ENCODE peak calls at places on chromosomes 3 and 15, in nine cellular contexts. L is SHP77; D is stimulated activated CD4-positive, alpha-beta T cell treated with anti-CD3 and anti-CD28 coated beads, Interleukin-4, amount 100 ng/mL, for 1 hour; G is osteocyte; W is substantia nigra; X is activated naive CD8-positive, alpha-beta T cell treated with anti-CD3 and anti-CD28 coated beads, Interleukin-2, amount 50 U/mL, for 24 hours; U is NCI-H2171 treated with DMSO at 0.1 percent for 48 hours; V is astrocyte of the spinal cord; B is ELR. N is an unnamed sample.

GRCh38 chr15:82186748-82187415 is 75.7 kb downstream of the EFL1 start:
- DNase-seq in U (no peak), G (no peak), X (no peak), B (no peak), V (no peak), W (no peak), D (no peak), L (no peak), N (no peak)

GRCh38 chr3:61250784-61251173 is 473 bp downstream of the FHIT start:
- DNase-seq in D (peak), G (no peak), U (peak), L (peak), W (no peak), B (peak), V (no peak), X (peak), N (peak)

GRCh38 chr3:27659279-27660021 is 62.7 kb downstream of the EOMES start:
- DNase-seq in L (no peak), X (peak), B (peak), G (no peak), W (peak), U (peak), D (peak), V (peak), N (no peak)

GRCh38 chr3:52534281-52535183 is 875 bp upstream of the NT5DC2 start:
- DNase-seq in U (no peak), G (peak), L (peak), X (no peak), V (peak), D (no peak), B (peak), W (no peak), N (no peak)

GRCh38 chr3:69407908-69408307 is 22.0 kb upstream of the FRMD4B start:
- DNase-seq in X (no peak), G (no peak), W (no peak), B (no peak), D (no peak), V (no peak), U (no peak), L (no peak), N (no peak)

GRCh38 chr3:117355566-117355965 is 646.0 kb downstream of the TUSC7 start:
- DNase-seq in B (peak), G (no peak), X (no peak), U (no peak), W (peak), D (no peak), L (peak), V (no peak), N (no peak)

GRCh38 chr3:157335677-157336076 is 101.0 kb upstream of the PTX3 start:
- DNase-seq in U (no peak), W (peak), G (no peak), V (peak), X (no peak), L (no peak), B (peak), D (no peak), N (peak)

GRCh38 chr15:55344206-55344605 is 25.2 kb downstream of the PIGB start:
- DNase-seq in U (no peak), X (no peak), L (no peak), V (no peak), B (no peak), D (no peak), G (no peak), W (no peak), N (no peak)

GRCh38 chr3:133742351-133743091 is 3.7 kb upstream of the TF start:
- DNase-seq in D (no peak), L (peak), G (no peak), X (no peak), U (no peak), W (peak), B (no peak), V (peak), N (peak)

GRCh38 chr3:63809607-63810006 is 9.5 kb upstream of the C3orf49 start:
- DNase-seq in L (no peak), W (no peak), G (no peak), D (no peak), B (peak), U (no peak), X (no peak), V (peak), N (no peak)

GRCh38 chr3:72818915-72819314 is 29.3 kb downstream of the SHQ1 start:
- DNase-seq in V (peak), D (no peak), L (no peak), X (no peak), B (peak), G (no peak), W (no peak), U (no peak), N (no peak)

GRCh38 chr3:111493276-111493675 is 48.7 kb upstream of the CD96 start:
- DNase-seq in L (no peak), G (no peak), W (no peak), B (no peak), X (no peak), V (no peak), U (no peak), D (no peak), N (no peak)

GRCh38 chr15:44286814-44287555 is 1.5 kb upstream of the GOLM2 start:
- DNase-seq in L (no peak), D (no peak), G (no peak), U (peak), V (no peak), W (no peak), B (peak), X (no peak), N (no peak)

GRCh38 chr3:143040264-143040879 is 39.0 kb downstream of the U2SURP start:
- DNase-seq in G (no peak), W (no peak), V (peak), L (no peak), U (peak), B (peak), D (no peak), X (no peak), N (no peak)

GRCh38 chr3:89025185-89025584 is 82.2 kb upstream of the EPHA3 start:
- DNase-seq in U (no peak), W (no peak), B (peak), V (peak), G (no peak), L (no peak), X (no peak), D (no peak), N (no peak)

GRCh38 chr3:62084558-62084957 is 288.8 kb downstream of the FEZF2 start:
- DNase-seq in L (no peak), U (peak), X (no peak), W (no peak), D (no peak), G (no peak), V (peak), B (peak), N (no peak)

GRCh38 chr3:9681723-9682081 is 21.9 kb upstream of the CPNE9 start:
- DNase-seq in W (no peak), L (no peak), X (no peak), B (no peak), D (no peak), G (no peak), V (no peak), U (no peak), N (no peak)